ENCODE peak calls at places on chromosomes 6 and 20, in ten cellular contexts. H is coronary artery, M is BJ, G is suprapubic skin, O is GM06990, N is AG10803, R is transverse colon, I is right lobe of liver, S is fibroblast of lung, Z is neural crest cell. Y is an unnamed sample.

GRCh38 chr20:49700411-49701185 is 13.1 kb downstream of the B4GALT5 start:
- DNase-seq in H (peak; percentile 33), S (peak; percentile 85), O (no peak), N (peak; percentile 88), I (no peak), G (no peak), Z (no peak), R (no peak), M (no peak), Y (no peak)

GRCh38 chr20:15596220-15596875 is 976.9 kb downstream of the KIF16B start:
- DNase-seq in Z (no peak), M (no peak), R (no peak), G (no peak), O (no peak), I (no peak), S (no peak), N (no peak), H (no peak), Y (no peak)

GRCh38 chr20:34528921-34529297 is 12.7 kb downstream of the DYNLRB1 start:
- DNase-seq in H (no peak), M (no peak), S (no peak), O (no peak), Z (no peak), G (peak; percentile 66), N (no peak), I (peak; percentile 56), R (no peak), Y (no peak)

GRCh38 chr6:40936810-40937209 is 102.2 kb downstream of the UNC5CL start:
- DNase-seq in I (no peak), R (no peak), Z (no peak), N (peak; percentile 79), S (peak; percentile 96), O (no peak), G (no peak), H (no peak), M (peak; percentile 70), Y (no peak)

GRCh38 chr6:17871169-17871479 is 116.3 kb downstream of the KIF13A start:
- DNase-seq in Z (no peak), S (no peak), I (no peak), G (no peak), R (no peak), N (no peak), O (no peak), H (no peak), M (no peak), Y (no peak)

GRCh38 chr6:116405663-116406329 is 35.0 kb downstream of the DSE start:
- DNase-seq in G (no peak), N (peak; percentile 31), R (no peak), Z (no peak), H (no peak), O (no peak), I (no peak), S (peak; percentile 76), M (no peak), Y (no peak)

GRCh38 chr6:11605507-11605905 is 68.0 kb downstream of the TMEM170B start:
- DNase-seq in R (no peak), N (no peak), O (no peak), G (no peak), M (no peak), Z (no peak), I (no peak), H (no peak), S (no peak), Y (no peak)

GRCh38 chr6:87293526-87293925 is 28.9 kb upstream of the SMIM8 start:
- DNase-seq in M (no peak), Z (no peak), O (no peak), R (no peak), H (no peak), N (no peak), G (no peak), I (no peak), S (no peak), Y (no peak)

GRCh38 chr6:154292855-154293519 is 63.6 kb downstream of the IPCEF1 start:
- DNase-seq in G (no peak), I (no peak), O (no peak), Z (no peak), S (peak; percentile 84), H (no peak), M (peak; percentile 20), R (no peak), N (peak; percentile 50), Y (no peak)

GRCh38 chr6:136244061-136244616 is 6.0 kb downstream of the MTFR2 start:
- DNase-seq in G (no peak), M (peak; percentile 9), R (no peak), O (no peak), Z (no peak), N (peak; percentile 64), S (peak; percentile 52), I (no peak), H (no peak), Y (no peak)

GRCh38 chr6:37938909-37939308 is 119.4 kb downstream of the ZFAND3 start:
- DNase-seq in G (no peak), R (no peak), N (peak; percentile 46), S (peak; percentile 31), M (no peak), Z (no peak), H (no peak), I (no peak), O (no peak), Y (no peak)

GRCh38 chr6:53795254-53795701 is 473 bp downstream of the LRRC1 start:
- DNase-seq in R (peak; percentile 39), O (no peak), I (no peak), H (no peak), G (no peak), Z (no peak), S (no peak), N (no peak), M (no peak), Y (peak; percentile 22)

GRCh38 chr6:32439708-32440214 is at the start of gene HLA-DRA:
- DNase-seq in S (peak; percentile 24), H (no peak), O (peak; percentile 87), N (peak; percentile 36), G (no peak), R (no peak), I (no peak), Z (peak; percentile 36), M (peak; percentile 6), Y (peak; percentile 80)

GRCh38 chr6:19380287-19380686 is 456.9 kb upstream of the ID4 start:
- DNase-seq in N (no peak), S (peak; percentile 61), H (no peak), I (no peak), M (peak; percentile 28), G (no peak), Z (no peak), O (no peak), R (no peak), Y (no peak)

GRCh38 chr20:24998631-24999445 is 6.3 kb upstream of the APMAP start:
- DNase-seq in S (no peak), Z (no peak), O (no peak), I (peak; percentile 33), M (no peak), N (peak; percentile 33), H (peak; percentile 66), G (no peak), R (peak; percentile 6), Y (no peak)

GRCh38 chr6:156659317-156660198 is 117.6 kb upstream of the ARID1B start:
- DNase-seq in I (no peak), O (no peak), S (no peak), R (no peak), M (no peak), G (no peak), N (no peak), Z (no peak), H (no peak), Y (peak; percentile 43)

GRCh38 chr6:156658186-156658585 is 119.0 kb upstream of the ARID1B start:
- DNase-seq in R (no peak), O (no peak), S (peak; percentile 98), H (no peak), N (peak; percentile 93), M (peak; percentile 78), G (no peak), I (no peak), Z (no peak), Y (no peak)

GRCh38 chr6:156660389-156660788 is 116.8 kb upstream of the ARID1B start:
- DNase-seq in O (no peak), H (no peak), I (no peak), S (no peak), G (no peak), M (no peak), N (no peak), Z (no peak), R (no peak), Y (no peak)

GRCh38 chr6:156658596-156659316 is 118.4 kb upstream of the ARID1B start:
- DNase-seq in S (peak; percentile 48), I (no peak), M (no peak), Z (no peak), O (no peak), G (no peak), N (peak; percentile 34), R (no peak), H (no peak), Y (no peak)

GRCh38 chr6:156662025-156662445 is 115.1 kb upstream of the ARID1B start:
- DNase-seq in M (peak; percentile 71), S (no peak), R (peak; percentile 56), H (no peak), Z (peak; percentile 85), G (no peak), O (no peak), N (peak; percentile 99), I (no peak), Y (peak; percentile 45)
- TF ChIP-seq CTCF in M (peak; percentile 73), S (peak; percentile 43), R (peak; percentile 43), H (no peak), Z (peak; percentile 92), G (peak; percentile 26), O (no peak), N (peak; percentile 83), I (peak; percentile 15), Y (peak; percentile 57)

DNA sequence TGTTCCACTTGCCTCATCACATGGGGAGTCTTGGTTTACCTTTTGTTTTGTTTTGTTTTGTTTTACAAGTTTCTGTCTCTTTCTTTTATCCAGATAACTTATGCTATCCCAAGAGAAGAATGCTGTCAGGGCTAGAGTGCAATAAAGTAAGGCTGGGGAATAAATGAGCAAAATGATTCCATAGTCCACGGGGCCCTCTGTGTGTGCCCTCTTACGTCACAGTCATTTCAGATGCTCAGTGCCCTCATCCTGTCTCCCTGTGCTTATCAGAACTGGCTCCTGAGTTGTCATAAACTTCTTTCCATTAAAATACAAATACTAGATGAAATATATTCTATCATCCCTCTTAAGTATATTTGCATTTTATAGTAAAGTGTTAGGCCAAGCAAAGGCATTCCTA is 30.8 kb upstream of the ENPP1 start:
- DNase-seq in H (no peak), S (no peak), G (no peak), M (no peak), R (peak; percentile 57), N (no peak), Z (no peak), I (no peak), O (no peak), Y (no peak)
- TF ChIP-seq CTCF in H (no peak), S (no peak), G (no peak), M (no peak), R (no peak), N (no peak), Z (no peak), I (no peak), O (no peak), Y (no peak)

GRCh38 chr6:22471369-22471690 is 98.0 kb upstream of the HDGFL1 start:
- DNase-seq in I (no peak), G (no peak), N (no peak), O (no peak), M (no peak), H (no peak), Z (no peak), S (no peak), R (no peak), Y (no peak)
- TF ChIP-seq CTCF in I (no peak), G (no peak), N (no peak), O (no peak), M (no peak), H (no peak), Z (no peak), S (no peak), R (no peak), Y (no peak)

GRCh38 chr6:163443985-163444553 is 29.6 kb downstream of the QKI start:
- DNase-seq in O (no peak), R (no peak), M (no peak), I (no peak), S (no peak), Z (no peak), N (no peak), G (no peak), H (no peak), Y (no peak)
- TF ChIP-seq CTCF in O (no peak), R (no peak), M (no peak), I (no peak), S (no peak), Z (no peak), N (no peak), G (no peak), H (no peak), Y (no peak)